ENCODE peak calls at places on chromosomes 3 and 15, in eight cellular contexts. C, K, I, Z, W, H, N and Q are unnamed samples.

GRCh38 chr15:25246641-25247417 is 192.0 kb downstream of the UBE3A start:
- DNase-seq in C (no peak), K (no peak), I (peak), Z (no peak), W (peak), H (no peak), N (no peak), Q (peak)

GRCh38 chr3:81872566-81872965 is 111.1 kb upstream of the GBE1 start:
- DNase-seq in C (no peak), K (no peak), I (no peak), Z (peak), W (no peak), H (no peak), N (no peak), Q (no peak)

GRCh38 chr3:28110884-28111283 is 130.5 kb upstream of the CMC1 start:
- DNase-seq in C (no peak), K (no peak), I (no peak), Z (no peak), W (no peak), H (no peak), N (no peak), Q (no peak)

GRCh38 chr3:177385831-177386301 is 188.6 kb upstream of the TBL1XR1 start:
- DNase-seq in C (peak), K (no peak), I (no peak), Z (peak), W (no peak), H (no peak), N (no peak), Q (no peak)

GRCh38 chr3:172096881-172097420 is 57.6 kb downstream of the FNDC3B start:
- DNase-seq in C (peak), K (no peak), I (no peak), Z (peak), W (no peak), H (no peak), N (peak), Q (no peak)

GRCh38 chr3:57910988-57911387 is 97.2 kb upstream of the FLNB start:
- DNase-seq in C (no peak), K (no peak), I (no peak), Z (no peak), W (no peak), H (peak), N (peak), Q (no peak)

GRCh38 chr3:150956376-150956775 is 16.2 kb downstream of the CLRN1 start:
- DNase-seq in C (peak), K (no peak), I (no peak), Z (no peak), W (no peak), H (no peak), N (no peak), Q (no peak)

GRCh38 chr3:33441322-33441976 is 1.2 kb upstream of the UBP1 start:
- DNase-seq in C (no peak), K (peak), I (no peak), Z (no peak), W (no peak), H (no peak), N (no peak), Q (no peak)

GRCh38 chr3:172751188-172751571 is 654 bp downstream of the ECT2 start:
- DNase-seq in C (peak), K (no peak), I (no peak), Z (no peak), W (no peak), H (no peak), N (peak), Q (no peak)

GRCh38 chr15:32717290-32718081 is at the start of gene GREM1:
- DNase-seq in C (peak), K (no peak), I (peak), Z (peak), W (peak), H (no peak), N (no peak), Q (no peak)

GRCh38 chr3:11206316-11206715 is 52.0 kb downstream of the HRH1 start:
- DNase-seq in C (no peak), K (no peak), I (no peak), Z (no peak), W (no peak), H (no peak), N (no peak), Q (no peak)

GRCh38 chr15:73752817-73753214 is 335 bp downstream of the INSYN1 start:
- DNase-seq in C (no peak), K (no peak), I (no peak), Z (no peak), W (no peak), H (no peak), N (no peak), Q (no peak)

GRCh38 chr3:179852117-179852886 is 184.4 kb downstream of the PEX5L start:
- DNase-seq in C (peak), K (no peak), I (no peak), Z (no peak), W (peak), H (no peak), N (no peak), Q (no peak)

GRCh38 chr3:117097356-117097755 is 387.8 kb downstream of the TUSC7 start:
- DNase-seq in C (peak), K (no peak), I (no peak), Z (no peak), W (no peak), H (no peak), N (no peak), Q (no peak)

GRCh38 chr3:52440249-52440551 is 4.7 kb downstream of the SEMA3G start:
- DNase-seq in C (no peak), K (no peak), I (no peak), Z (no peak), W (no peak), H (no peak), N (no peak), Q (no peak)

GRCh38 chr15:62133141-62133540 is 31.9 kb downstream of the C2CD4B start:
- DNase-seq in C (no peak), K (no peak), I (no peak), Z (no peak), W (no peak), H (no peak), N (no peak), Q (no peak)

GRCh38 chr15:80580107-80580506 is 115.0 kb upstream of the ABHD17C start:
- DNase-seq in C (peak), K (no peak), I (no peak), Z (peak), W (peak), H (no peak), N (no peak), Q (no peak)

GRCh38 chr3:8095724-8096123 is 405.9 kb upstream of the LMCD1 start:
- DNase-seq in C (peak), K (no peak), I (no peak), Z (no peak), W (peak), H (no peak), N (no peak), Q (no peak)

GRCh38 chr15:48868018-48868417 is 9.9 kb upstream of the EID1 start:
- DNase-seq in C (no peak), K (no peak), I (no peak), Z (no peak), W (no peak), H (no peak), N (no peak), Q (no peak)

GRCh38 chr15:31263751-31264533 is 62.7 kb upstream of the KLF13 start:
- DNase-seq in C (no peak), K (peak), I (peak), Z (no peak), W (peak), H (peak), N (peak), Q (no peak)

GRCh38 chr15:89247441-89247840 is 3.7 kb downstream of the FANCI start:
- DNase-seq in C (no peak), K (no peak), I (no peak), Z (no peak), W (no peak), H (no peak), N (no peak), Q (no peak)

GRCh38 chr3:88013592-88013991 is 45.2 kb downstream of the CGGBP1 start:
- DNase-seq in C (no peak), K (no peak), I (no peak), Z (no peak), W (no peak), H (no peak), N (no peak), Q (no peak)

DNA sequence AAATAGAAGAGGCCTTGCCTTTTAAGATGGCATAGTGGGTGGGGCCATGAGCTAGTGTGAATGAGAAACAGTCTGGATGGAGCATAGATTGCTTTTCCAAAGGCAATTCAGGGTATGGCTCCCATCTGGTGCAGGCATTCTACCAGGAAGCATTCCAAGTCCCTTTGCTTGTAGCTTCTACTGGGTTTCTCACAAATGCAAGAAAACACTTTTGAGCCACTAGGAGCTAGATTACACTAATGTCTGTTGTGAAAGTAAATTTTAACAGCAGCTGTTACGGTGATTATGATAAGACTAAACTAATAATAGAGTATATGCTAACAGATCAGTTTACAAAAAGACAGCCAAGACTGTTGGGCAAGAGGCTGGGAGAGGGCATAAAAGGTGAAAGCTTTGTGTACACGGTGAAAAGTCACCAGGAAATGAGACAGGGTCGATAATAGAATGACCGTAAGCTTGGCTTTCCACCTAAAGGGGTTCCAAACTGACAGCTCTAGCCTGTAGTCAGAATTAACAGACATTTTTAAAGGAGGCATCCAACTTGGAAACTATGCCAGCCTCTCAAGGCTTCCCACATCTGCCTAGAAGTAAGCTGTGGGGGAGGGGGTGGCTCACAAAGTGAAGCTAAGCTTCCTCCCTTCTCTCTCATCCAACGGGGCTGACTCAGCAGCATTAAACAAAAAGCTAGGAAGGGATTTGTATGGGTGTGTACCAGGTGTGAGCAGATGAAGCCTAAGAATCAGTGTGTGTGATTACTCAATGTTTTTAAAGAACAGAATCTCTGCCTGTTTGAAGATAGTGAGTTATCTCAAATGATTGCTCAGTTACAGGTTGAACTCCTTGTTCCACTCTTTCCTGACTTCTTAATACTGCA is 61.1 kb upstream of the GPD1L start:
- DNase-seq in C (peak), K (no peak), I (no peak), Z (peak), W (peak), H (no peak), N (no peak), Q (no peak)
- TF ChIP-seq CTCF in C (no peak), K (peak), I (no peak), Z (no peak), W (no peak), H (no peak), N (no peak), Q (no peak)

GRCh38 chr3:47443611-47443995 is 32.1 kb downstream of the SCAP start:
- DNase-seq in C (no peak), K (no peak), I (peak), Z (no peak), W (no peak), H (no peak), N (no peak), Q (no peak)

GRCh38 chr3:47444103-47444502 is 31.6 kb downstream of the SCAP start:
- DNase-seq in C (peak), K (no peak), I (no peak), Z (no peak), W (no peak), H (no peak), N (no peak), Q (no peak)

GRCh38 chr3:47441796-47442551 is 33.8 kb downstream of the SCAP start:
- DNase-seq in C (peak), K (no peak), I (no peak), Z (no peak), W (no peak), H (no peak), N (no peak), Q (no peak)

GRCh38 chr3:47436180-47436579 is 39.6 kb downstream of the SCAP start:
- DNase-seq in C (no peak), K (no peak), I (no peak), Z (no peak), W (no peak), H (no peak), N (no peak), Q (no peak)

DNA sequence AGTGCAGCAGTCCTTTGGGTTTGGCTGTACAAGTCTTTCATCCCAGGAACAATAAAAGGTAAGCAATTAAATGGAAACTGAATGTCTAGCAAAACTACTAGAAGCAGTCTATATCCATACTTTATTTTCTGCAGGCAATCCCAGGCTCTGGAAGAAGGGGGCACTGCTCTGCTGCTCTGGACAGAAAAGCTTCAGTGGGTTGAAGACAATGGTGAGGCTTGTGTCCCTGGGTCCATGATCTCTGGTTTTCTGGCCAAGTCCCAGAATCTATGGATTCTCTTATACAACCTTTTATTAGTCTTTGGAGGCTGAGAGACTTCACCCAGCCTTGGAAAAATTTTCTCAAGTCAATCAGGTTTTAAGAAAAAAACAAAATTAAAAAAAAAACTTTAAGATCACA is 35.6 kb downstream of the SCAP start:
- DNase-seq in C (no peak), K (no peak), I (no peak), Z (no peak), W (no peak), H (no peak), N (no peak), Q (no peak)
- TF ChIP-seq CTCF in C (peak), K (no peak), I (no peak), Z (peak), W (peak), H (no peak), N (no peak), Q (peak)

DNA sequence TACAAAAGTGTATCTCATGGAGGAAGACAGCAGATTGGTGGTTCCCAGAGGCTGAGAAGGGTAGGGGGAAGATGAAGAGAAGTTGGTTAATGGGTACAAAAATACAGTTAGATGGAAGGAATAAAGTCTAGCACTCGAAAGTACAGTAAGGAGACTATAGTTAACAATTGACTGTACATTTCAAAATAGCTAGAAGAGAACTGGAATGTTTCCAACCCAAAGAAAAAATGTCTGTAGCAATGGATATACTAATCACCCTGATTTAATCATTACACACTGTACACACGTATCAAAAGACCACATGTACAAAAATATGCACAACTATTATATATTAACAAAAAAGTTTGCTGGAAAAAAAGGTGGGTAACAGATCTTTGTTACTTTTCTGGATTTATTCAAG is 57.3 kb downstream of the THRB start:
- DNase-seq in C (no peak), K (no peak), I (no peak), Z (no peak), W (no peak), H (no peak), N (no peak), Q (no peak)
- TF ChIP-seq CTCF in C (no peak), K (no peak), I (no peak), Z (no peak), W (no peak), H (no peak), N (no peak), Q (no peak)

GRCh38 chr15:84658788-84659411 is 901 bp upstream of the NMB start:
- DNase-seq in C (no peak), K (no peak), I (no peak), Z (no peak), W (no peak), H (no peak), N (no peak), Q (no peak)
- TF ChIP-seq CTCF in C (no peak), K (no peak), I (no peak), Z (no peak), W (no peak), H (no peak), N (no peak), Q (no peak)

DNA sequence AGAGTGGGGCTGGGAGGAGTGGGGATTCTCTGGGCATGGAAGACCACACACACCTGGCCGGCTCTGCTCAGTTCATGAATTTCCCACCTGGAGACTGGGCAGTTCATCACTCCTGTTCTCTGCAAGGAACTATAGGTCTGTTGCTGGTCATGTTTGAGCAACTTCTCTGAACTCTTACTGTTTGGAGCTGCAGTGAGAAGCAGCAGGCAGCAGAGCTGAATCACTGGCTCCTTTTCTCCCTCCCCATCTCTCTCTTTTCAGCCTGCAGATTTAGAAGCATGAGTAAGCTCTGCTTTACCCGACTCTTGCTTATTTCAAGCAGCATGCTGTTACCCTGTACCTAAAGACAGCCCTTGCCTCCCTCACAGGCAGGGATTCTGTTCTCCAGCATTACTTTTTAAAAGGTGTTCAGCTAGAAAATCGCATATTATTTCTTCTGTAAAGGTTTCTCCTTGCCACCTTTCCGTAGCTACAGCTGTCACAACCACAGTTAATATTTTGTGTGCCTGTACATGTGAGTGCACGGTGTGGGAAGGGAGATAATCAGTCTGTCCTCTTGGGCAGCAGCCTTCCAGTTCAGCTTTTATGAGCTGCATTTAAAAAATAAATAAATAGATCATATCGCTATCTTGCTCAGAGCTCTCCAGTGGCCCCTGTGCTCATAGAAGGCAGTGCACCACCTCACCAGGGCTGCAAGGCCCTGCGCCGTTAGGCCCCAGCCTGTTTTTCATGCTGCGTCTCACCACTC is 131.6 kb downstream of the CHCHD6 start:
- DNase-seq in C (peak), K (no peak), I (no peak), Z (no peak), W (no peak), H (no peak), N (no peak), Q (no peak)
- TF ChIP-seq CTCF in C (peak), K (no peak), I (peak), Z (peak), W (no peak), H (no peak), N (no peak), Q (no peak)

GRCh38 chr3:97823503-97824004 is 1.7 kb downstream of the CRYBG3 start:
- DNase-seq in C (peak), K (no peak), I (no peak), Z (no peak), W (no peak), H (no peak), N (no peak), Q (no peak)

GRCh38 chr3:97820780-97821179 is 1.0 kb upstream of the CRYBG3 start:
- DNase-seq in C (no peak), K (no peak), I (no peak), Z (no peak), W (no peak), H (no peak), N (peak), Q (no peak)

GRCh38 chr3:97823081-97823480 is 1.3 kb downstream of the CRYBG3 start:
- DNase-seq in C (no peak), K (no peak), I (no peak), Z (no peak), W (no peak), H (no peak), N (no peak), Q (no peak)

GRCh38 chr3:97821413-97821809 is 400 bp upstream of the CRYBG3 start:
- DNase-seq in C (no peak), K (no peak), I (peak), Z (no peak), W (peak), H (peak), N (no peak), Q (no peak)

GRCh38 chr3:97821810-97822775 is at the start of gene CRYBG3:
- DNase-seq in C (peak), K (peak), I (peak), Z (peak), W (peak), H (peak), N (peak), Q (peak)
- TF ChIP-seq CTCF in C (peak), K (no peak), I (peak), Z (peak), W (peak), H (no peak), N (no peak), Q (no peak)

GRCh38 chr3:74393426-74393825 is 221.0 kb downstream of the CNTN3 start:
- DNase-seq in C (no peak), K (no peak), I (no peak), Z (no peak), W (no peak), H (no peak), N (no peak), Q (no peak)
- TF ChIP-seq CTCF in C (no peak), K (no peak), I (no peak), Z (no peak), W (no peak), H (no peak), N (no peak), Q (no peak)

GRCh38 chr3:152350139-152350538 is 81.4 kb downstream of the MBNL1 start:
- DNase-seq in C (peak), K (no peak), I (no peak), Z (no peak), W (no peak), H (no peak), N (no peak), Q (no peak)

GRCh38 chr3:152349397-152349796 is 80.7 kb downstream of the MBNL1 start:
- DNase-seq in C (peak), K (no peak), I (no peak), Z (no peak), W (no peak), H (no peak), N (no peak), Q (no peak)

GRCh38 chr3:152350764-152351163 is 82.0 kb downstream of the MBNL1 start:
- DNase-seq in C (no peak), K (no peak), I (no peak), Z (no peak), W (no peak), H (no peak), N (no peak), Q (no peak)

GRCh38 chr3:152346740-152347139 is 78.0 kb downstream of the MBNL1 start:
- DNase-seq in C (no peak), K (no peak), I (no peak), Z (no peak), W (no peak), H (no peak), N (no peak), Q (no peak)

GRCh38 chr3:152348436-152349177 is 79.9 kb downstream of the MBNL1 start:
- DNase-seq in C (peak), K (no peak), I (no peak), Z (no peak), W (no peak), H (no peak), N (no peak), Q (no peak)
- TF ChIP-seq CTCF in C (no peak), K (no peak), I (no peak), Z (no peak), W (no peak), H (no peak), N (no peak), Q (no peak)

GRCh38 chr3:192219926-192220325 is 507.4 kb downstream of the FGF12 start:
- DNase-seq in C (no peak), K (no peak), I (no peak), Z (no peak), W (no peak), H (no peak), N (no peak), Q (no peak)
- TF ChIP-seq CTCF in C (no peak), K (no peak), I (no peak), Z (no peak), W (no peak), H (no peak), N (no peak), Q (no peak)